ENCODE peak calls at places on chromosome 21, in nine cellular contexts. One of them, this sample, is unnamed.

GRCh38 chr21:45295576-45296365 is 8.1 kb upstream of the POFUT2 start:
- DNase-seq in adrenal gland: peak
- DNase-seq in psoas muscle: no peak
- DNase-seq in CD8-positive, alpha-beta T cell: no peak
- DNase-seq in foreskin fibroblast: peak
- DNase-seq in cardiac fibroblast: peak
- DNase-seq in mammary epithelial cell: no peak
- DNase-seq in Caco-2: no peak
- DNase-seq in PC-3: peak
- DNase-seq in this sample: no peak

GRCh38 chr21:35027558-35028450 is 21.3 kb downstream of the RUNX1 start:
- DNase-seq in CD8-positive, alpha-beta T cell: peak
- DNase-seq in PC-3: no peak
- DNase-seq in adrenal gland: no peak
- DNase-seq in psoas muscle: no peak
- DNase-seq in mammary epithelial cell: no peak
- DNase-seq in foreskin fibroblast: no peak
- DNase-seq in cardiac fibroblast: no peak
- DNase-seq in Caco-2: no peak
- DNase-seq in this sample: no peak

GRCh38 chr21:32463367-32463766 is 50.9 kb downstream of the EVA1C start:
- DNase-seq in cardiac fibroblast: peak
- DNase-seq in mammary epithelial cell: peak
- DNase-seq in PC-3: peak
- DNase-seq in Caco-2: no peak
- DNase-seq in adrenal gland: peak
- DNase-seq in foreskin fibroblast: no peak
- DNase-seq in psoas muscle: no peak
- DNase-seq in CD8-positive, alpha-beta T cell: no peak
- DNase-seq in this sample: no peak

GRCh38 chr21:25281134-25281533 is 326.1 kb downstream of the MRPL39 start:
- DNase-seq in Caco-2: no peak
- DNase-seq in foreskin fibroblast: no peak
- DNase-seq in cardiac fibroblast: no peak
- DNase-seq in adrenal gland: no peak
- DNase-seq in CD8-positive, alpha-beta T cell: no peak
- DNase-seq in psoas muscle: no peak
- DNase-seq in PC-3: no peak
- DNase-seq in mammary epithelial cell: no peak
- DNase-seq in this sample: no peak

GRCh38 chr21:45612096-45613019 is 31.2 kb upstream of the PCBP3 start:
- DNase-seq in Caco-2: peak
- DNase-seq in cardiac fibroblast: peak
- DNase-seq in foreskin fibroblast: peak
- DNase-seq in psoas muscle: no peak
- DNase-seq in PC-3: peak
- DNase-seq in mammary epithelial cell: peak
- DNase-seq in CD8-positive, alpha-beta T cell: no peak
- DNase-seq in adrenal gland: no peak
- DNase-seq in this sample: peak

GRCh38 chr21:43943512-43944110 is 68.5 kb upstream of the TRAPPC10 start:
- DNase-seq in foreskin fibroblast: no peak
- DNase-seq in psoas muscle: peak
- DNase-seq in mammary epithelial cell: no peak
- DNase-seq in adrenal gland: no peak
- DNase-seq in Caco-2: no peak
- DNase-seq in PC-3: no peak
- DNase-seq in CD8-positive, alpha-beta T cell: no peak
- DNase-seq in cardiac fibroblast: no peak
- DNase-seq in this sample: no peak

GRCh38 chr21:32790626-32791025 is 19.1 kb upstream of the PAXBP1 start:
- DNase-seq in cardiac fibroblast: no peak
- DNase-seq in Caco-2: no peak
- DNase-seq in PC-3: no peak
- DNase-seq in CD8-positive, alpha-beta T cell: no peak
- DNase-seq in foreskin fibroblast: no peak
- DNase-seq in psoas muscle: no peak
- DNase-seq in adrenal gland: no peak
- DNase-seq in mammary epithelial cell: no peak
- DNase-seq in this sample: no peak

GRCh38 chr21:29647353-29647781 is 292.4 kb downstream of the GRIK1 start:
- DNase-seq in CD8-positive, alpha-beta T cell: no peak
- DNase-seq in foreskin fibroblast: no peak
- DNase-seq in cardiac fibroblast: peak
- DNase-seq in Caco-2: no peak
- DNase-seq in PC-3: no peak
- DNase-seq in psoas muscle: no peak
- DNase-seq in mammary epithelial cell: no peak
- DNase-seq in adrenal gland: no peak
- DNase-seq in this sample: no peak

GRCh38 chr21:33700491-33700890 is 58.2 kb downstream of the ITSN1 start:
- DNase-seq in foreskin fibroblast: no peak
- DNase-seq in psoas muscle: no peak
- DNase-seq in CD8-positive, alpha-beta T cell: no peak
- DNase-seq in cardiac fibroblast: no peak
- DNase-seq in PC-3: no peak
- DNase-seq in Caco-2: no peak
- DNase-seq in mammary epithelial cell: no peak
- DNase-seq in adrenal gland: no peak
- DNase-seq in this sample: no peak

GRCh38 chr21:44517175-44517899 is 22.7 kb downstream of the KRTAP10-1 start:
- DNase-seq in mammary epithelial cell: no peak
- DNase-seq in psoas muscle: no peak
- DNase-seq in foreskin fibroblast: no peak
- DNase-seq in adrenal gland: no peak
- DNase-seq in PC-3: no peak
- DNase-seq in CD8-positive, alpha-beta T cell: peak
- DNase-seq in Caco-2: peak
- DNase-seq in cardiac fibroblast: peak
- DNase-seq in this sample: no peak

GRCh38 chr21:38927776-38928175 is 122.0 kb downstream of the ETS2 start:
- DNase-seq in foreskin fibroblast: no peak
- DNase-seq in PC-3: no peak
- DNase-seq in cardiac fibroblast: no peak
- DNase-seq in CD8-positive, alpha-beta T cell: no peak
- DNase-seq in mammary epithelial cell: no peak
- DNase-seq in adrenal gland: no peak
- DNase-seq in psoas muscle: no peak
- DNase-seq in Caco-2: no peak
- DNase-seq in this sample: no peak

GRCh38 chr21:46183910-46184624 is at the start of gene SPATC1L:
- DNase-seq in psoas muscle: peak
- DNase-seq in adrenal gland: peak
- DNase-seq in foreskin fibroblast: peak
- DNase-seq in Caco-2: no peak
- DNase-seq in cardiac fibroblast: peak
- DNase-seq in PC-3: peak
- DNase-seq in CD8-positive, alpha-beta T cell: peak
- DNase-seq in mammary epithelial cell: peak
- DNase-seq in this sample: peak

GRCh38 chr21:34510148-34511142 is 1.6 kb downstream of the KCNE1 start:
- DNase-seq in adrenal gland: peak
- DNase-seq in foreskin fibroblast: peak
- DNase-seq in Caco-2: peak
- DNase-seq in PC-3: peak
- DNase-seq in cardiac fibroblast: peak
- DNase-seq in psoas muscle: peak
- DNase-seq in mammary epithelial cell: peak
- DNase-seq in CD8-positive, alpha-beta T cell: peak
- DNase-seq in this sample: no peak

DNA sequence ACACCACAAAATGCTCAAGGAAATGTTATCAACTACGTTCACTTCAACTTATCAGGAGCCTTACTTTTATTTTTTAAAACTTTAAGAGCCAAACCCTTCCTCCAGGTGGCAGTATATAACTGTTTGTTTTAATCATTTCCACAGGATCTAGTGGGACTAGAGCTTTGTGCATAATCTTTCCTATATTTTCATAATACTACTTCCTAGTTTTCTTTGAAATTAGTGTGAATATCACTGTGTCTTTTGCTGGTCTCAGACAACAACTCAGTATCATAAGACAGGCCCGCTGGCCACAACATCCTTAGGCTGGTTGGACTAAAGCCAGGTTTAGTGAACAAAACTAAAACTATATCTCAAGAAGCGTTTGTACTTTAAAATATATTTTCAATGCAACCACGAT is 145.5 kb downstream of the TIAM1 start:
- DNase-seq in CD8-positive, alpha-beta T cell: no peak
- DNase-seq in adrenal gland: no peak
- DNase-seq in foreskin fibroblast: no peak
- DNase-seq in cardiac fibroblast: peak
- DNase-seq in mammary epithelial cell: peak
- DNase-seq in psoas muscle: no peak
- DNase-seq in PC-3: peak
- DNase-seq in Caco-2: no peak
- DNase-seq in this sample: no peak
- TF ChIP-seq CTCF in CD8-positive, alpha-beta T cell: peak
- TF ChIP-seq CTCF in adrenal gland: peak
- TF ChIP-seq CTCF in foreskin fibroblast: peak
- TF ChIP-seq CTCF in cardiac fibroblast: peak
- TF ChIP-seq CTCF in mammary epithelial cell: peak
- TF ChIP-seq CTCF in psoas muscle: peak
- TF ChIP-seq CTCF in PC-3: peak
- TF ChIP-seq CTCF in Caco-2: peak
- TF ChIP-seq CTCF in this sample: peak

GRCh38 chr21:28337319-28337718 is 655.4 kb downstream of the LTN1 start:
- DNase-seq in psoas muscle: no peak
- DNase-seq in cardiac fibroblast: peak
- DNase-seq in adrenal gland: no peak
- DNase-seq in foreskin fibroblast: peak
- DNase-seq in mammary epithelial cell: peak
- DNase-seq in PC-3: peak
- DNase-seq in CD8-positive, alpha-beta T cell: no peak
- DNase-seq in Caco-2: no peak
- DNase-seq in this sample: no peak
- TF ChIP-seq CTCF in psoas muscle: peak
- TF ChIP-seq CTCF in cardiac fibroblast: peak
- TF ChIP-seq CTCF in adrenal gland: peak
- TF ChIP-seq CTCF in foreskin fibroblast: peak
- TF ChIP-seq CTCF in mammary epithelial cell: peak
- TF ChIP-seq CTCF in PC-3: peak
- TF ChIP-seq CTCF in CD8-positive, alpha-beta T cell: no peak
- TF ChIP-seq CTCF in Caco-2: no peak
- TF ChIP-seq CTCF in this sample: no peak

DNA sequence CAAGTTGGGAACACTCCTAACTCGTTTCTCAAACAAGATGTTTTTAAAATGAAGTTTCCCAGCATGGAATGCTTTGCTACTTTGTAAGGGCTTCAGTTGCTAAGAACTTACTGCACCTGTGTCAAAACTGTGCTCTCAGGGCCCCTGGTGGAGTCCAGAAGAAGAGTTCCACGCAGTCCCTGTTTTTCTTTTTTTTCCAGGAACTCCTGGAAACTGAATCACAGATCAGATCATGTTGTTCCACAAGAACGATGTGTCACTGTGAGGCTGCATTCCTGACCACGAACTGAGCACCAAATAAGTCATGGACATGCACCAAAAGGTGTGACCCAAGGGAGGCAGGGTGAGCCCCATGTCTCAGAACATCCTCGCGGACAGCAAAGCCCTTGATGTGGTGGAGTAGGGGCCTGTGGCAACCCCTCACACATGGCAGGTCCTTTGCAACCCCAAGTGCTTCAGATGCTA is 257.2 kb downstream of the KCNJ6 start:
- DNase-seq in adrenal gland: peak
- DNase-seq in CD8-positive, alpha-beta T cell: no peak
- DNase-seq in psoas muscle: peak
- DNase-seq in Caco-2: no peak
- DNase-seq in cardiac fibroblast: peak
- DNase-seq in foreskin fibroblast: peak
- DNase-seq in mammary epithelial cell: peak
- DNase-seq in PC-3: peak
- DNase-seq in this sample: no peak
- TF ChIP-seq CTCF in adrenal gland: no peak
- TF ChIP-seq CTCF in CD8-positive, alpha-beta T cell: no peak
- TF ChIP-seq CTCF in psoas muscle: peak
- TF ChIP-seq CTCF in Caco-2: no peak
- TF ChIP-seq CTCF in cardiac fibroblast: peak
- TF ChIP-seq CTCF in foreskin fibroblast: peak
- TF ChIP-seq CTCF in mammary epithelial cell: peak
- TF ChIP-seq CTCF in PC-3: peak
- TF ChIP-seq CTCF in this sample: no peak

GRCh38 chr21:42554251-42554937 is 40.7 kb downstream of the SLC37A1 start:
- DNase-seq in psoas muscle: no peak
- DNase-seq in CD8-positive, alpha-beta T cell: no peak
- DNase-seq in cardiac fibroblast: no peak
- DNase-seq in PC-3: no peak
- DNase-seq in foreskin fibroblast: no peak
- DNase-seq in adrenal gland: peak
- DNase-seq in mammary epithelial cell: no peak
- DNase-seq in Caco-2: peak
- DNase-seq in this sample: no peak
- TF ChIP-seq CTCF in psoas muscle: no peak
- TF ChIP-seq CTCF in CD8-positive, alpha-beta T cell: no peak
- TF ChIP-seq CTCF in cardiac fibroblast: no peak
- TF ChIP-seq CTCF in PC-3: no peak
- TF ChIP-seq CTCF in foreskin fibroblast: no peak
- TF ChIP-seq CTCF in adrenal gland: no peak
- TF ChIP-seq CTCF in mammary epithelial cell: no peak
- TF ChIP-seq CTCF in Caco-2: no peak
- TF ChIP-seq CTCF in this sample: no peak

GRCh38 chr21:27462786-27463185 is 495.9 kb upstream of the ADAMTS5 start:
- DNase-seq in foreskin fibroblast: no peak
- DNase-seq in PC-3: no peak
- DNase-seq in mammary epithelial cell: no peak
- DNase-seq in adrenal gland: no peak
- DNase-seq in CD8-positive, alpha-beta T cell: no peak
- DNase-seq in Caco-2: no peak
- DNase-seq in psoas muscle: no peak
- DNase-seq in cardiac fibroblast: no peak
- DNase-seq in this sample: no peak
- TF ChIP-seq CTCF in foreskin fibroblast: no peak
- TF ChIP-seq CTCF in PC-3: no peak
- TF ChIP-seq CTCF in mammary epithelial cell: no peak
- TF ChIP-seq CTCF in adrenal gland: no peak
- TF ChIP-seq CTCF in CD8-positive, alpha-beta T cell: no peak
- TF ChIP-seq CTCF in Caco-2: no peak
- TF ChIP-seq CTCF in psoas muscle: no peak
- TF ChIP-seq CTCF in cardiac fibroblast: no peak
- TF ChIP-seq CTCF in this sample: no peak

This sample was measured in activated B cell treated with CpG ODN at 0.5 μM for 24 hours.